ENCODE peak calls at places on chromosomes 6 and 20, in ten cellular contexts. A is stimulated activated CD4-positive, alpha-beta T cell treated with anti-CD3 and anti-CD28 coated beads, Interleukin-1b, Interleukin-23, amount 100 ng/mL, for 4 hours; U is non-pigmented ciliary epithelial cell; Z is DMS79; X is aorta; Q is hippocampal formation; O is heart right ventricle; R is SHP77; Y is activated T-cell treated with anti-CD3 and anti-CD28 coated beads for 4 hours; K is anterior cingulate cortex. W is an unnamed sample.

GRCh38 chr6:143279385-143279784 is 171.1 kb downstream of the ADAT2 start:
- DNase-seq in A (peak), Q (no peak), Y (no peak), O (no peak), U (no peak), R (peak), Z (no peak), K (no peak), X (no peak), W (no peak)

GRCh38 chr6:70072540-70073179 is 206.3 kb downstream of the COL19A1 start:
- DNase-seq in K (no peak), A (no peak), Q (no peak), Z (no peak), R (no peak), O (no peak), Y (no peak), X (no peak), U (no peak), W (no peak)

GRCh38 chr20:865379-865778 is 31.9 kb downstream of the FAM110A start:
- DNase-seq in K (no peak), U (no peak), Z (no peak), Q (no peak), R (no peak), O (no peak), Y (no peak), A (no peak), X (no peak), W (no peak)

GRCh38 chr20:2820896-2821869 is 5.0 kb downstream of the TMEM239 start:
- DNase-seq in Z (no peak), U (no peak), R (no peak), O (no peak), Y (no peak), X (no peak), K (no peak), Q (no peak), A (no peak), W (no peak)

GRCh38 chr6:52693777-52694176 is 22.9 kb downstream of the TMEM14A start:
- DNase-seq in X (no peak), Z (no peak), Q (no peak), K (no peak), O (no peak), A (no peak), Y (no peak), R (no peak), U (no peak), W (no peak)

GRCh38 chr20:49106332-49106731 is 60.2 kb downstream of the CSE1L start:
- DNase-seq in U (no peak), K (no peak), R (no peak), Y (no peak), O (no peak), X (no peak), A (no peak), Z (no peak), Q (no peak), W (no peak)

GRCh38 chr6:81049425-81050042 is 702.9 kb downstream of the TENT5A start:
- DNase-seq in A (no peak), Q (no peak), X (no peak), O (no peak), U (no peak), R (no peak), Z (no peak), K (no peak), Y (no peak), W (no peak)

GRCh38 chr6:27136077-27136644 is 111.3 kb upstream of the PRSS16 start:
- DNase-seq in U (no peak), Y (no peak), Z (no peak), A (no peak), R (no peak), K (no peak), Q (no peak), X (no peak), O (no peak), W (no peak)

GRCh38 chr6:11392778-11393507 is 144.6 kb upstream of the TMEM170B start:
- DNase-seq in Z (no peak), X (peak), O (no peak), U (no peak), K (no peak), Y (no peak), Q (no peak), R (no peak), A (no peak), W (no peak)

GRCh38 chr20:54098044-54098443 is 27.6 kb upstream of the BCAS1 start:
- DNase-seq in O (no peak), A (no peak), R (no peak), Q (no peak), X (no peak), Y (no peak), K (no peak), U (no peak), Z (no peak), W (no peak)

GRCh38 chr20:62303327-62304226 is 780 bp downstream of the ADRM1 start:
- DNase-seq in A (no peak), K (no peak), Y (no peak), Z (no peak), O (no peak), Q (no peak), U (no peak), R (no peak), X (no peak), W (no peak)

GRCh38 chr6:48092550-48093217 is 18.3 kb downstream of the PTCHD4 start:
- DNase-seq in A (no peak), U (no peak), X (no peak), O (no peak), R (no peak), Z (no peak), Y (no peak), K (no peak), Q (no peak), W (no peak)

GRCh38 chr6:119079288-119079809 is 885 bp upstream of the FAM184A start:
- DNase-seq in R (no peak), A (no peak), K (no peak), Z (peak), X (no peak), Y (no peak), U (no peak), Q (no peak), O (no peak), W (peak)

GRCh38 chr6:82144852-82145332 is 102.7 kb downstream of the IBTK start:
- DNase-seq in O (peak), U (peak), X (peak), Q (no peak), A (no peak), Y (no peak), K (no peak), Z (no peak), R (no peak), W (peak)